ENCODE peak calls at places on chromosomes 13 and 19, in six cellular contexts. P is mesothelial cell of epicardium, Y is cardiac muscle cell, E is lower leg skin, W is fibroblast of the aortic adventitia, V is testis. I is an unnamed sample.

GRCh38 chr13:29969286-29969685 is 118.9 kb upstream of the UBL3 start:
- DNase-seq in P (no peak), Y (no peak), E (no peak), W (peak; percentile 97), V (no peak), I (no peak)

GRCh38 chr13:34246511-34246910 is 428.6 kb downstream of the RFC3 start:
- DNase-seq in P (no peak), Y (no peak), E (no peak), W (no peak), V (no peak), I (no peak)

GRCh38 chr13:90792335-90792734 is 555.2 kb upstream of the MIR17HG start:
- DNase-seq in P (no peak), Y (no peak), E (no peak), W (no peak), V (no peak), I (no peak)

GRCh38 chr13:50197705-50198104 is 182.5 kb downstream of the KCNRG start:
- DNase-seq in P (no peak), Y (no peak), E (no peak), W (peak; percentile 38), V (no peak), I (no peak)

GRCh38 chr13:41613984-41614581 is 156.7 kb downstream of the RGCC start:
- DNase-seq in P (no peak), Y (no peak), E (no peak), W (peak; percentile 96), V (peak; percentile 54), I (no peak)

GRCh38 chr19:14073925-14074838 is 1.6 kb downstream of the MISP3 start:
- DNase-seq in P (no peak), Y (peak; percentile 15), E (peak; percentile 91), W (no peak), V (no peak), I (no peak)

GRCh38 chr19:11197291-11198174 is at the start of gene KANK2:
- DNase-seq in P (peak; percentile 76), Y (peak; percentile 87), E (peak; percentile 95), W (peak; percentile 62), V (peak; percentile 81), I (peak; percentile 92)

GRCh38 chr13:31334994-31335549 is 135.3 kb downstream of the B3GLCT start:
- DNase-seq in P (no peak), Y (no peak), E (no peak), W (no peak), V (no peak), I (no peak)

GRCh38 chr19:18743281-18743825 is 47.8 kb downstream of the COMP start:
- DNase-seq in P (no peak), Y (peak; percentile 90), E (no peak), W (peak; percentile 35), V (peak; percentile 94), I (no peak)

GRCh38 chr13:75656590-75656989 is 20.5 kb downstream of the LMO7 start:
- DNase-seq in P (no peak), Y (no peak), E (no peak), W (peak; percentile 77), V (no peak), I (no peak)

GRCh38 chr13:113980489-113981064 is 6.7 kb upstream of the C13orf46 start:
- DNase-seq in P (no peak), Y (no peak), E (no peak), W (no peak), V (no peak), I (no peak)

GRCh38 chr19:22784051-22784450 is at the start of gene ZNF99:
- DNase-seq in P (no peak), Y (no peak), E (no peak), W (no peak), V (peak; percentile 88), I (no peak)

GRCh38 chr13:92739306-92739818 is 487.2 kb upstream of the GPC6 start:
- DNase-seq in P (no peak), Y (no peak), E (no peak), W (no peak), V (no peak), I (no peak)

GRCh38 chr19:6694147-6694815 is 24.3 kb upstream of the TNFSF14 start:
- DNase-seq in P (no peak), Y (no peak), E (no peak), W (no peak), V (peak; percentile 30), I (no peak)

GRCh38 chr13:74794582-74794981 is 660.4 kb upstream of the KLF12 start:
- DNase-seq in P (no peak), Y (no peak), E (no peak), W (no peak), V (no peak), I (no peak)

GRCh38 chr13:26759907-26760834 is at the start of gene GPR12:
- DNase-seq in P (no peak), Y (peak; percentile 22), E (no peak), W (peak; percentile 11), V (no peak), I (no peak)

GRCh38 chr13:110556224-110556606 is 5.3 kb downstream of the RAB20 start:
- DNase-seq in P (no peak), Y (no peak), E (no peak), W (no peak), V (no peak), I (no peak)

GRCh38 chr13:110869231-110869804 is 45.6 kb downstream of the ANKRD10 start:
- DNase-seq in P (no peak), Y (no peak), E (no peak), W (peak; percentile 47), V (peak; percentile 54), I (no peak)

GRCh38 chr13:47598340-47598911 is 402.6 kb downstream of the SUCLA2 start:
- DNase-seq in P (no peak), Y (no peak), E (no peak), W (peak; percentile 46), V (no peak), I (no peak)

GRCh38 chr19:45419396-45419795 is 4.3 kb downstream of the ERCC1 start:
- DNase-seq in P (no peak), Y (no peak), E (no peak), W (no peak), V (no peak), I (no peak)

GRCh38 chr13:46948338-46948737 is 51.5 kb upstream of the HTR2A start:
- DNase-seq in P (no peak), Y (no peak), E (no peak), W (no peak), V (no peak), I (no peak)

GRCh38 chr19:46890423-46891170 is 29.8 kb downstream of the ARHGAP35 start:
- DNase-seq in P (no peak), Y (no peak), E (no peak), W (peak; percentile 93), V (no peak), I (no peak)

GRCh38 chr19:53906211-53907192 is 2.6 kb upstream of the CACNG7 start:
- DNase-seq in P (no peak), Y (peak; percentile 41), E (no peak), W (peak; percentile 23), V (peak; percentile 50), I (no peak)

DNA sequence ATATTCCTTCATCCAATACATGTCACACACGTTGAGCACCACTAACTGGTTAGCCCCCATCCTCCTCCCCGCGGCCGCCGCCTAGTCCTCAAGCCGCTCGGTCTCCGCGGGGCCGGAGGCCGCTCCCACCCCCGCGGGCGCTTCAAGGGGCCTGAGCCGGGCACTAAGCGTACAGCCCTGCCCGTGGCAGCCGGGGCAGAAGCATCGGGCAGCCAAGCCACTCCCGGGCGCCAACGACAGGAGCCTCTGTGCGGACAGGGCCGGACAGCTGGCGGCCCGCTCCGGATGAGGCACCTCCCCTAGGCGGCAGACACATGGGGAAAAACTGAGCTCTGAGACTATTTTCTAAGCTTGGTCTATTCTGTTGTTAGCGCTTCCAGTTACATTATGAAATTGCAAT is 2.8 kb upstream of the ZNF543 start:
- DNase-seq in P (no peak), Y (no peak), E (no peak), W (no peak), V (no peak), I (no peak)
- TF ChIP-seq CTCF in P (no peak), Y (no peak), E (no peak), W (no peak), V (no peak), I (no peak)

GRCh38 chr13:83168575-83168974 is 713.7 kb downstream of the SLITRK1 start:
- DNase-seq in P (no peak), Y (no peak), E (no peak), W (peak; percentile 7), V (no peak), I (no peak)
- TF ChIP-seq CTCF in P (no peak), Y (no peak), E (no peak), W (no peak), V (no peak), I (no peak)

DNA sequence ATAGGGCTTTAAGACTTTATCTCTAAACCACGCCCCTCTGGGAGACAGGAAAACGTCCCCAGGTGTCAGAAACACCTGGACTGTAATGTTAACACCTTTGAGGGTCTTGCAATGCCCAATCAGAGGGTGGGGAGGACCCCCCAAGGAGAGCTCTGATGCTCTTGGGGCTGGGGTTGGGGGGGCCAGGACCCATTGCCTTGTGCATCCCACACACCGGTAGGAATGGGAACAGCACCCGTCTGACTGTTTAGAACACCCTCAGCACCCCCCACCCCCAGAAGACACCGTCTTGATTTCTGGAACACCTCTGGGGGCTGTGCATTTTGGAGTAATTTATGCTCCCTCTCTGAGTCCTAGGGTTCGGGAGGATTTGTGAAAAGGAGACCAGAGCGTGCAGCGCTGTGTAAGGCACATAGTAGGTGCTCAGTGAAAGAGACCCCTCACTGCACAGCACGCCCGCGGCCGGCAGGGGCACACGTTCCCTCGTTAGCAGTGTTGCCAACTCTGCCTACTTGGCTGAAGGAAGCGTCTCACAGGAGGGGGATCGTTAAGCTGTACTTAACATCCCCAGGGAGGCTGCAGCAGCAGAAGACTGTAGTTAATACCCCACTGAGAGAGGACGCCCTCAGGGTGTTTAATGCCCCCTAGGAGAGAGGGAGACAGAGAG is 2.8 kb upstream of the ERFL start:
- DNase-seq in P (no peak), Y (no peak), E (no peak), W (no peak), V (no peak), I (no peak)
- TF ChIP-seq CTCF in P (no peak), Y (peak; percentile 53), E (no peak), W (peak; percentile 46), V (no peak), I (peak; percentile 61)

GRCh38 chr13:35716644-35717170 is 240.2 kb upstream of the MAB21L1 start:
- DNase-seq in P (no peak), Y (no peak), E (no peak), W (no peak), V (no peak), I (no peak)

GRCh38 chr13:35720690-35721554 is 244.4 kb upstream of the MAB21L1 start:
- DNase-seq in P (peak; percentile 55), Y (peak; percentile 80), E (peak; percentile 85), W (peak; percentile 57), V (peak; percentile 65), I (peak; percentile 80)

GRCh38 chr13:35720290-35720689 is 243.8 kb upstream of the MAB21L1 start:
- DNase-seq in P (no peak), Y (no peak), E (no peak), W (no peak), V (no peak), I (no peak)

GRCh38 chr13:35716186-35716585 is 239.7 kb upstream of the MAB21L1 start:
- DNase-seq in P (no peak), Y (no peak), E (no peak), W (peak; percentile 77), V (no peak), I (no peak)

DNA sequence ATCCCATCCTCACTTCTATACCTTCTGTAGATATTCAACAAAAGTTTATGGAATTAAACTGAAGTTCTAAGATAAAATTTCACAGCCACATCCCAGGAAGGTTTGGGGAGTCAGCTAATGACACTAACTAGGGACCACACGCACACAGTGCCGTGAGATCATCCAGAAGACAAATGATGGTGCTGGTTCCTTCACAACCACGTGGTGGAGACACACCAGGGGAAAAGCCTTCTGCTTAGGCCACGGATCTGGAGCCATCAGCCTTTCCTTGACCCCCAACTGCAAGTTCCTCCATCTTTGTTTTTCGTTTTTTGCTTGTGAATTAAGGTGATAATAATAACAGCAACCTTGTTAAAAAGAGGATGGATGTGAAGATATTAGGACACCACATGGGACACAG is 241.6 kb upstream of the MAB21L1 start:
- DNase-seq in P (no peak), Y (no peak), E (no peak), W (no peak), V (no peak), I (no peak)
- TF ChIP-seq CTCF in P (no peak), Y (no peak), E (no peak), W (no peak), V (no peak), I (no peak)